ENCODE peak calls at places on chromosomes 13 and 19, in six cellular contexts. X is PC-3, A is fibroblast of lung, S is neural progenitor cell, T is H1, E is IMR-90. B is an unnamed sample. For H3K36me3, the result is how much of the 10 kb centered on the place peaks cover.

GRCh38 chr13:59112375-59112774 is 1051.4 kb downstream of the DIAPH3 start:
- DNase-seq in X (peak), A (peak), S (peak), T (no peak), E (peak), B (no peak)

GRCh38 chr13:33441015-33441414 is 155.5 kb upstream of the STARD13 start:
- DNase-seq in X (peak), A (peak), S (peak), T (no peak), E (peak), B (no peak)

GRCh38 chr19:33948651-33949335 is 152.1 kb downstream of the KCTD15 start:
- DNase-seq in X (no peak), A (no peak), S (no peak), T (no peak), E (no peak), B (no peak)

GRCh38 chr13:104086759-104087158 is 1020.5 kb upstream of the SLC10A2 start:
- DNase-seq in X (no peak), A (peak), S (no peak), T (no peak), E (peak), B (no peak)

GRCh38 chr19:34639491-34640085 is 37.4 kb downstream of the SCGB2B2 start:
- DNase-seq in X (peak), A (peak), S (peak), T (no peak), E (peak), B (no peak)

GRCh38 chr13:98576215-98576945 is 527 bp downstream of the STK24 start:
- DNase-seq in X (no peak), A (no peak), S (peak), T (no peak), E (no peak), B (peak)

GRCh38 chr13:30841161-30841560 is 64.9 kb upstream of the MEDAG start:
- DNase-seq in X (no peak), A (peak), S (no peak), T (no peak), E (peak), B (no peak)

GRCh38 chr19:22532388-22533310 is 101.5 kb upstream of the ZNF492 start:
- DNase-seq in X (no peak), A (no peak), S (no peak), T (no peak), E (no peak), B (peak)

GRCh38 chr19:37991176-37991835 is 84.3 kb downstream of the SIPA1L3 start:
- DNase-seq in X (no peak), A (no peak), S (no peak), T (no peak), E (no peak), B (no peak)

GRCh38 chr13:75788494-75788991 is 152.4 kb downstream of the LMO7 start:
- DNase-seq in X (peak), A (peak), S (no peak), T (no peak), E (peak), B (no peak)

GRCh38 chr19:51689751-51690358 is 3.3 kb upstream of the SPACA6 start:
- DNase-seq in X (no peak), A (peak), S (peak), T (no peak), E (no peak), B (peak)

GRCh38 chr19:55276720-55277430 is 3.0 kb downstream of the HSPBP1 start:
- DNase-seq in X (no peak), A (no peak), S (no peak), T (no peak), E (no peak), B (no peak)

GRCh38 chr19:39017646-39018045 is 14.7 kb downstream of the FBXO27 start:
- DNase-seq in X (no peak), A (no peak), S (no peak), T (no peak), E (no peak), B (no peak)

GRCh38 chr19:7258042-7258839 is 36.0 kb downstream of the INSR start:
- DNase-seq in X (no peak), A (no peak), S (no peak), T (no peak), E (no peak), B (no peak)

GRCh38 chr13:77222909-77223308 is 104.0 kb downstream of the MYCBP2 start:
- DNase-seq in X (no peak), A (no peak), S (no peak), T (no peak), E (no peak), B (no peak)

GRCh38 chr19:1063030-1063908 is 3.7 kb upstream of the ARHGAP45 start:
- DNase-seq in X (peak), A (no peak), S (no peak), T (no peak), E (no peak), B (peak)

GRCh38 chr19:13993554-13994308 is 12.4 kb downstream of the RFX1 start:
- DNase-seq in X (no peak), A (no peak), S (no peak), T (no peak), E (no peak), B (no peak)

GRCh38 chr13:40648841-40649240 is 17.6 kb downstream of the FOXO1 start:
- DNase-seq in X (no peak), A (no peak), S (no peak), T (no peak), E (no peak), B (no peak)

GRCh38 chr13:49272296-49272695 is 24.6 kb downstream of the CDADC1 start:
- DNase-seq in X (no peak), A (no peak), S (no peak), T (no peak), E (no peak), B (no peak)

GRCh38 chr19:16628984-16629691 is 1.1 kb upstream of the MED26 start:
- DNase-seq in X (no peak), A (peak), S (no peak), T (no peak), E (peak), B (no peak)

GRCh38 chr13:33466262-33466661 is 180.7 kb upstream of the STARD13 start:
- DNase-seq in X (no peak), A (no peak), S (no peak), T (no peak), E (no peak), B (no peak)

GRCh38 chr13:73061478-73062275 is 2.9 kb downstream of the KLF5 start:
- DNase-seq in X (no peak), A (no peak), S (no peak), T (no peak), E (no peak), B (no peak)

GRCh38 chr13:42894765-42895181 is 97.3 kb downstream of the EPSTI1 start:
- DNase-seq in X (peak), A (peak), S (no peak), T (no peak), E (peak), B (no peak)

GRCh38 chr19:6529351-6529750 is 1.5 kb upstream of the TNFSF9 start:
- DNase-seq in X (no peak), A (no peak), S (no peak), T (no peak), E (no peak), B (no peak)

GRCh38 chr13:31052478-31052877 is 109.2 kb downstream of the HSPH1 start:
- DNase-seq in X (no peak), A (no peak), S (no peak), T (no peak), E (no peak), B (no peak)

GRCh38 chr13:46374710-46375109 is 12.3 kb downstream of the RUBCNL start:
- DNase-seq in X (peak), A (no peak), S (no peak), T (no peak), E (no peak), B (no peak)

GRCh38 chr13:45341034-45341798 is at the start of gene TPT1:
- DNase-seq in X (peak), A (peak), S (peak), T (peak), E (peak), B (peak)

GRCh38 chr19:48698046-48698445 is 2.3 kb downstream of the FUT2 start:
- DNase-seq in X (peak), A (peak), S (no peak), T (no peak), E (peak), B (no peak)

GRCh38 chr13:42798118-42798517 is 16.7 kb downstream of the FAM216B start:
- DNase-seq in X (peak), A (no peak), S (no peak), T (no peak), E (no peak), B (no peak)

GRCh38 chr13:30803791-30804190 is 68.4 kb downstream of the ALOX5AP start:
- DNase-seq in X (no peak), A (no peak), S (no peak), T (no peak), E (no peak), B (no peak)

GRCh38 chr19:40586611-40587010 is 9.9 kb downstream of the SHKBP1 start:
- DNase-seq in X (no peak), A (no peak), S (no peak), T (no peak), E (no peak), B (peak)

GRCh38 chr13:84870190-84870589 is 929.0 kb downstream of the SLITRK6 start:
- DNase-seq in X (peak), A (no peak), S (no peak), T (no peak), E (no peak), B (no peak)
- TF ChIP-seq CTCF in X (peak), A (no peak), S (peak), T (no peak), E (peak), B (no peak)

GRCh38 chr13:26531751-26532150 is 25.7 kb upstream of the WASF3 start:
- DNase-seq in X (no peak), A (no peak), S (no peak), T (no peak), E (no peak), B (no peak)

GRCh38 chr13:26525528-26525927 is 32.0 kb upstream of the WASF3 start:
- DNase-seq in X (no peak), A (no peak), S (no peak), T (no peak), E (no peak), B (no peak)

GRCh38 chr13:26529441-26529840 is 28.0 kb upstream of the WASF3 start:
- DNase-seq in X (peak), A (peak), S (peak), T (peak), E (peak), B (no peak)

GRCh38 chr13:26523007-26523406 is 34.5 kb upstream of the WASF3 start:
- DNase-seq in X (no peak), A (no peak), S (no peak), T (no peak), E (no peak), B (no peak)

DNA sequence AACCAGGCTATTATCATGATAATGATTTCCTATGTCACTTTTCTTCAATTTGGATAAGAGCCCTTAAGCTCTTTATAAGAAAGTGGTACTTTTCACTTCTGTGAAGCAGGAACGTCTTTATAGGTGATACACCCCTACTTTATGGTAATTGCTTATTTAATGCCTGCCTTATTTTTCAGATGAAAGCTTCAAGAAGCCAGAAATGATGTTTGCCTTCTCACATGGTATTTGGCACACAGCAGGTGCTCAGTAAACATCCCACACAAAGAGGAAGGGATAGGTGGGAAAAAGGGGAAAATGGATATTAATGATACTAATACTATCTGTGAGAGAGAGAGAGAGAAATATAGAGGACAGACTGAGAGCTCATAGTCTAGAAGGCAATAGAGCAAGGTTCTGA is 29.0 kb upstream of the WASF3 start:
- DNase-seq in X (no peak), A (no peak), S (no peak), T (no peak), E (no peak), B (no peak)
- H3K9ac ChIP-seq in X (no peak), A (no peak), S (no peak), T (no peak), E (no peak), B (no peak)

GRCh38 chr19:19105365-19106060 is 32.8 kb downstream of the TMEM161A start:
- DNase-seq in X (peak), A (peak), S (peak), T (no peak), E (no peak), B (no peak)

GRCh38 chr19:19103167-19103566 is 35.1 kb downstream of the TMEM161A start:
- DNase-seq in X (no peak), A (no peak), S (no peak), T (no peak), E (no peak), B (no peak)

GRCh38 chr19:19107663-19108062 is 30.6 kb downstream of the TMEM161A start:
- DNase-seq in X (no peak), A (no peak), S (no peak), T (no peak), E (no peak), B (no peak)

GRCh38 chr19:19109601-19110000 is 28.7 kb downstream of the TMEM161A start:
- DNase-seq in X (no peak), A (peak), S (no peak), T (no peak), E (peak), B (no peak)

GRCh38 chr19:19106061-19106551 is 32.2 kb downstream of the TMEM161A start:
- DNase-seq in X (no peak), A (peak), S (peak), T (no peak), E (no peak), B (no peak)
- H3K36me3 ChIP-seq in X (under half), A (under half), S (under half), T (under half), E (under half), B (under half)

GRCh38 chr19:8340341-8341096 is 2.5 kb downstream of the KANK3 start:
- DNase-seq in X (no peak), A (peak), S (peak), T (no peak), E (no peak), B (peak)
- TF ChIP-seq CTCF in X (no peak), A (peak), S (peak), T (peak), E (peak), B (no peak)

DNA sequence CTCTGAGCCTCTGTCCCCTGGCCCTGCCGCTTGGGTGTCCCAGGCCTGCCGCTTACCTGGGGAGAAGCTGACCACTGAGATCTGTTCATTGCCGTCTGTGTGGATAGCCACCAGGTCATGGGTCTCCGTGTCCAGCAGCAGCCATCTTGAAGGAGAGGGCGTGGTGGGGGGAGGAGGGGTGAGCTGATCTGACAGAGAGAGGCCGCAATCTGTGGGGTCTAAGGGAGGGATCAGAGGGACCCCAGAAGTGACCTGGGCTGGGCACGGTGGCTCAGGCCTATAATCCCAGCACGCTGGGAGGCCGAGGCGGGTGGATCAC is 14.7 kb upstream of the GPR4 start:
- DNase-seq in X (no peak), A (no peak), S (no peak), T (no peak), E (no peak), B (no peak)
- H3K9ac ChIP-seq in X (no peak), A (no peak), S (no peak), T (peak), E (no peak), B (no peak)

GRCh38 chr13:110936519-110936918 is 21.6 kb upstream of the ANKRD10 start:
- DNase-seq in X (no peak), A (no peak), S (no peak), T (no peak), E (no peak), B (no peak)

GRCh38 chr13:110937511-110938303 is 22.8 kb upstream of the ANKRD10 start:
- DNase-seq in X (no peak), A (no peak), S (no peak), T (no peak), E (no peak), B (no peak)

GRCh38 chr13:110929104-110929777 is 14.4 kb upstream of the ANKRD10 start:
- DNase-seq in X (no peak), A (no peak), S (no peak), T (no peak), E (no peak), B (no peak)

DNA sequence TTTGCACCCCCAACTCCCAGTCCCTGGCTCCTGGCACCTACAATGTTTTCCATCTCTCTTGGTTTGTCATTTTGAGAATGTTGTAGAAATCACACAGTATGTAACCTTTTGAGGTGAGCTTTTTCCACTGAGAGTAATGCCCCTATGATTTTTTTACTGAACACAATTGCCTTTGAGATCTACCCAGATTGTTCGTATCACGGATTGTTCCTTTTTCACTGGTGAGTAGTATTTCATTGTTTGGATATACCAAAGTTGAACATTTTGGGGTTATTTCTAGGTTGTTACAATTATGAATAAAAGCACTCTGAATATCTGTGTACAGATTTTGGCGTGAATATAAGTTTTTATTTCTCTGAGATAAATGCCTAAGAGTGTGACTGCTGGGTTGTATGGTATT is 17.7 kb upstream of the ANKRD10 start:
- DNase-seq in X (no peak), A (no peak), S (no peak), T (no peak), E (no peak), B (no peak)
- H3K36me3 ChIP-seq in X (under half), A (under half), S (under half), T (under half), E (under half), B (under half)

GRCh38 chr19:36772341-36773222 is at the start of gene ZNF850:
- DNase-seq in X (peak), A (peak), S (peak), T (peak), E (peak), B (peak)

GRCh38 chr19:36773223-36773579 is 594 bp upstream of the ZNF850 start:
- DNase-seq in X (no peak), A (no peak), S (no peak), T (no peak), E (no peak), B (no peak)

GRCh38 chr19:36775768-36776167 is 3.2 kb upstream of the ZNF850 start:
- DNase-seq in X (no peak), A (no peak), S (no peak), T (peak), E (no peak), B (peak)

GRCh38 chr19:36771275-36772231 is 1.1 kb downstream of the ZNF850 start:
- DNase-seq in X (peak), A (peak), S (peak), T (peak), E (peak), B (peak)
- TF ChIP-seq CTCF in X (no peak), A (no peak), S (no peak), T (no peak), E (no peak), B (no peak)

GRCh38 chr19:12745166-12745897 is 6.3 kb upstream of the BEST2 start:
- DNase-seq in X (no peak), A (no peak), S (no peak), T (no peak), E (no peak), B (no peak)
- H3K9ac ChIP-seq in X (no peak), A (no peak), S (no peak), T (no peak), E (no peak), B (no peak)

DNA sequence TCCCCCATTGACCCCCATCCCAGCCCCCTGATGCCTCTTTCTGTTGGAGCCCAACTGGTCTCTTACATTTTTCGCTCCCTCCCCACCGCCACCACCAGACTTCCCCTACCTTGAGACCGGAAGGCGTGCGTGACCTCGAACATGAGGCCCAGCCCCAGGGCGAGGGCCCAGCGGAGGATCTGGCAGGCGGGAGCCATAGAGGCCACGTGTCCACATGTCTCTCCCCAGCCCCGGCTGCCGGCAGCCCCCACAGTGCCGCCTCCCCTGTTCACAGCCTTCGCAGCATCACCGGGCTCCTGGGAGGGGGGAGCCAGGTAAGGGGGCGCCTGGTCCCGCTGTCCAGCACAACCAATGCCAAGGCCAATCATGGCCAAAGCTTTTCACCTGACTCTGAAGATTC is 5.0 kb downstream of the ADAMTS10 start:
- DNase-seq in X (no peak), A (no peak), S (no peak), T (no peak), E (no peak), B (no peak)
- H3K36me3 ChIP-seq in X (under half), A (under half), S (under half), T (under half), E (under half), B (under half)

GRCh38 chr13:61935710-61936109 is 520.1 kb upstream of the PCDH20 start:
- DNase-seq in X (no peak), A (no peak), S (no peak), T (no peak), E (no peak), B (no peak)
- TF ChIP-seq CTCF in X (no peak), A (no peak), S (no peak), T (no peak), E (no peak), B (no peak)

B was measured in kidney.